ENCODE peak calls at places on chromosomes 13 and 19, in nine cellular contexts. One of them, this sample, is unnamed.

GRCh38 chr13:44210525-44210924 is 163.1 kb upstream of the SERP2 start:
- DNase-seq in stimulated activated naive B cell treated with anti-CD40 and anti-IgM and Interleukin-4, amounts not matched to agents 10 μg/mL and 1 μg/mL and 100 μg/mL, for 72 hours: no peak
- DNase-seq in T-helper 1 cell: no peak
- DNase-seq in heart left ventricle: no peak
- DNase-seq in skeletal muscle cell: no peak
- DNase-seq in AG08395: no peak
- DNase-seq in SK-MEL-5: no peak
- DNase-seq in KG1: no peak
- DNase-seq in iPS-NIHi11: no peak
- DNase-seq in this sample: no peak

GRCh38 chr13:20566424-20566916 is 487 bp upstream of the IFT88 start:
- DNase-seq in AG08395: no peak
- DNase-seq in T-helper 1 cell: no peak
- DNase-seq in SK-MEL-5: peak
- DNase-seq in heart left ventricle: no peak
- DNase-seq in stimulated activated naive B cell treated with anti-CD40 and anti-IgM and Interleukin-4, amounts not matched to agents 10 μg/mL and 1 μg/mL and 100 μg/mL, for 72 hours: no peak
- DNase-seq in skeletal muscle cell: peak
- DNase-seq in KG1: no peak
- DNase-seq in iPS-NIHi11: no peak
- DNase-seq in this sample: peak

GRCh38 chr13:114071991-114072390 is 60.4 kb downstream of the RASA3 start:
- DNase-seq in KG1: no peak
- DNase-seq in skeletal muscle cell: no peak
- DNase-seq in SK-MEL-5: no peak
- DNase-seq in T-helper 1 cell: no peak
- DNase-seq in stimulated activated naive B cell treated with anti-CD40 and anti-IgM and Interleukin-4, amounts not matched to agents 10 μg/mL and 1 μg/mL and 100 μg/mL, for 72 hours: no peak
- DNase-seq in AG08395: no peak
- DNase-seq in heart left ventricle: no peak
- DNase-seq in iPS-NIHi11: no peak
- DNase-seq in this sample: no peak

GRCh38 chr19:54448037-54448773 is 794 bp upstream of the LENG8 start:
- DNase-seq in iPS-NIHi11: peak
- DNase-seq in T-helper 1 cell: peak
- DNase-seq in AG08395: peak
- DNase-seq in SK-MEL-5: peak
- DNase-seq in KG1: peak
- DNase-seq in skeletal muscle cell: no peak
- DNase-seq in heart left ventricle: peak
- DNase-seq in stimulated activated naive B cell treated with anti-CD40 and anti-IgM and Interleukin-4, amounts not matched to agents 10 μg/mL and 1 μg/mL and 100 μg/mL, for 72 hours: no peak
- DNase-seq in this sample: no peak

GRCh38 chr13:36918246-36919060 is 1.6 kb downstream of the SMAD9 start:
- DNase-seq in AG08395: peak
- DNase-seq in KG1: no peak
- DNase-seq in SK-MEL-5: peak
- DNase-seq in skeletal muscle cell: no peak
- DNase-seq in T-helper 1 cell: no peak
- DNase-seq in heart left ventricle: no peak
- DNase-seq in stimulated activated naive B cell treated with anti-CD40 and anti-IgM and Interleukin-4, amounts not matched to agents 10 μg/mL and 1 μg/mL and 100 μg/mL, for 72 hours: no peak
- DNase-seq in iPS-NIHi11: no peak
- DNase-seq in this sample: no peak

GRCh38 chr13:94362411-94362909 is 117.0 kb downstream of the DCT start:
- DNase-seq in T-helper 1 cell: peak
- DNase-seq in KG1: peak
- DNase-seq in skeletal muscle cell: peak
- DNase-seq in SK-MEL-5: peak
- DNase-seq in heart left ventricle: peak
- DNase-seq in stimulated activated naive B cell treated with anti-CD40 and anti-IgM and Interleukin-4, amounts not matched to agents 10 μg/mL and 1 μg/mL and 100 μg/mL, for 72 hours: peak
- DNase-seq in AG08395: peak
- DNase-seq in iPS-NIHi11: peak
- DNase-seq in this sample: peak

GRCh38 chr19:42542791-42543190 is 14.5 kb upstream of the CEACAM1 start:
- DNase-seq in KG1: no peak
- DNase-seq in heart left ventricle: no peak
- DNase-seq in T-helper 1 cell: no peak
- DNase-seq in iPS-NIHi11: no peak
- DNase-seq in skeletal muscle cell: no peak
- DNase-seq in SK-MEL-5: no peak
- DNase-seq in stimulated activated naive B cell treated with anti-CD40 and anti-IgM and Interleukin-4, amounts not matched to agents 10 μg/mL and 1 μg/mL and 100 μg/mL, for 72 hours: no peak
- DNase-seq in AG08395: no peak
- DNase-seq in this sample: no peak

GRCh38 chr19:3211191-3211590 is 13.3 kb upstream of the CELF5 start:
- DNase-seq in skeletal muscle cell: no peak
- DNase-seq in KG1: no peak
- DNase-seq in heart left ventricle: no peak
- DNase-seq in SK-MEL-5: no peak
- DNase-seq in T-helper 1 cell: no peak
- DNase-seq in stimulated activated naive B cell treated with anti-CD40 and anti-IgM and Interleukin-4, amounts not matched to agents 10 μg/mL and 1 μg/mL and 100 μg/mL, for 72 hours: no peak
- DNase-seq in iPS-NIHi11: no peak
- DNase-seq in AG08395: no peak
- DNase-seq in this sample: no peak

GRCh38 chr13:23889598-23890224 is 511 bp upstream of the MIPEP start:
- DNase-seq in SK-MEL-5: peak
- DNase-seq in stimulated activated naive B cell treated with anti-CD40 and anti-IgM and Interleukin-4, amounts not matched to agents 10 μg/mL and 1 μg/mL and 100 μg/mL, for 72 hours: no peak
- DNase-seq in KG1: no peak
- DNase-seq in T-helper 1 cell: no peak
- DNase-seq in skeletal muscle cell: no peak
- DNase-seq in heart left ventricle: no peak
- DNase-seq in AG08395: peak
- DNase-seq in iPS-NIHi11: no peak
- DNase-seq in this sample: no peak

GRCh38 chr13:33244210-33244906 is 41.2 kb downstream of the STARD13 start:
- DNase-seq in iPS-NIHi11: no peak
- DNase-seq in skeletal muscle cell: no peak
- DNase-seq in heart left ventricle: no peak
- DNase-seq in SK-MEL-5: no peak
- DNase-seq in T-helper 1 cell: no peak
- DNase-seq in stimulated activated naive B cell treated with anti-CD40 and anti-IgM and Interleukin-4, amounts not matched to agents 10 μg/mL and 1 μg/mL and 100 μg/mL, for 72 hours: no peak
- DNase-seq in AG08395: no peak
- DNase-seq in KG1: no peak
- DNase-seq in this sample: no peak

GRCh38 chr13:68927387-68928026 is 1180.1 kb upstream of the ATXN8OS start:
- DNase-seq in KG1: no peak
- DNase-seq in skeletal muscle cell: peak
- DNase-seq in AG08395: no peak
- DNase-seq in SK-MEL-5: peak
- DNase-seq in T-helper 1 cell: no peak
- DNase-seq in iPS-NIHi11: peak
- DNase-seq in stimulated activated naive B cell treated with anti-CD40 and anti-IgM and Interleukin-4, amounts not matched to agents 10 μg/mL and 1 μg/mL and 100 μg/mL, for 72 hours: no peak
- DNase-seq in heart left ventricle: no peak
- DNase-seq in this sample: no peak

GRCh38 chr13:21825801-21826200 is 154.9 kb downstream of the FGF9 start:
- DNase-seq in AG08395: peak
- DNase-seq in iPS-NIHi11: no peak
- DNase-seq in KG1: no peak
- DNase-seq in heart left ventricle: no peak
- DNase-seq in SK-MEL-5: no peak
- DNase-seq in T-helper 1 cell: no peak
- DNase-seq in stimulated activated naive B cell treated with anti-CD40 and anti-IgM and Interleukin-4, amounts not matched to agents 10 μg/mL and 1 μg/mL and 100 μg/mL, for 72 hours: no peak
- DNase-seq in skeletal muscle cell: no peak
- DNase-seq in this sample: no peak

GRCh38 chr13:20544186-20544914 is 18.7 kb upstream of the CRYL1 start:
- DNase-seq in AG08395: no peak
- DNase-seq in SK-MEL-5: no peak
- DNase-seq in skeletal muscle cell: no peak
- DNase-seq in heart left ventricle: no peak
- DNase-seq in iPS-NIHi11: no peak
- DNase-seq in KG1: no peak
- DNase-seq in stimulated activated naive B cell treated with anti-CD40 and anti-IgM and Interleukin-4, amounts not matched to agents 10 μg/mL and 1 μg/mL and 100 μg/mL, for 72 hours: no peak
- DNase-seq in T-helper 1 cell: no peak
- DNase-seq in this sample: no peak

GRCh38 chr13:112253631-112254030 is 122.5 kb upstream of the SPACA7 start:
- DNase-seq in stimulated activated naive B cell treated with anti-CD40 and anti-IgM and Interleukin-4, amounts not matched to agents 10 μg/mL and 1 μg/mL and 100 μg/mL, for 72 hours: no peak
- DNase-seq in T-helper 1 cell: no peak
- DNase-seq in AG08395: no peak
- DNase-seq in iPS-NIHi11: no peak
- DNase-seq in heart left ventricle: no peak
- DNase-seq in SK-MEL-5: no peak
- DNase-seq in skeletal muscle cell: no peak
- DNase-seq in KG1: no peak
- DNase-seq in this sample: no peak

GRCh38 chr13:44218501-44219240 is 155.0 kb upstream of the SERP2 start:
- DNase-seq in iPS-NIHi11: no peak
- DNase-seq in T-helper 1 cell: no peak
- DNase-seq in heart left ventricle: peak
- DNase-seq in AG08395: no peak
- DNase-seq in KG1: no peak
- DNase-seq in SK-MEL-5: no peak
- DNase-seq in skeletal muscle cell: no peak
- DNase-seq in stimulated activated naive B cell treated with anti-CD40 and anti-IgM and Interleukin-4, amounts not matched to agents 10 μg/mL and 1 μg/mL and 100 μg/mL, for 72 hours: no peak
- DNase-seq in this sample: no peak

GRCh38 chr19:10678813-10679212 is 22.4 kb upstream of the QTRT1 start:
- DNase-seq in T-helper 1 cell: no peak
- DNase-seq in AG08395: no peak
- DNase-seq in KG1: no peak
- DNase-seq in iPS-NIHi11: no peak
- DNase-seq in stimulated activated naive B cell treated with anti-CD40 and anti-IgM and Interleukin-4, amounts not matched to agents 10 μg/mL and 1 μg/mL and 100 μg/mL, for 72 hours: no peak
- DNase-seq in SK-MEL-5: no peak
- DNase-seq in heart left ventricle: no peak
- DNase-seq in skeletal muscle cell: no peak
- DNase-seq in this sample: no peak

GRCh38 chr13:74026753-74027152 is 107.5 kb downstream of the KLF12 start:
- DNase-seq in T-helper 1 cell: peak
- DNase-seq in AG08395: no peak
- DNase-seq in skeletal muscle cell: no peak
- DNase-seq in heart left ventricle: no peak
- DNase-seq in iPS-NIHi11: peak
- DNase-seq in SK-MEL-5: peak
- DNase-seq in stimulated activated naive B cell treated with anti-CD40 and anti-IgM and Interleukin-4, amounts not matched to agents 10 μg/mL and 1 μg/mL and 100 μg/mL, for 72 hours: peak
- DNase-seq in KG1: no peak
- DNase-seq in this sample: peak

GRCh38 chr13:41864658-41865057 is 96.3 kb downstream of the VWA8 start:
- DNase-seq in skeletal muscle cell: peak
- DNase-seq in stimulated activated naive B cell treated with anti-CD40 and anti-IgM and Interleukin-4, amounts not matched to agents 10 μg/mL and 1 μg/mL and 100 μg/mL, for 72 hours: no peak
- DNase-seq in iPS-NIHi11: no peak
- DNase-seq in heart left ventricle: no peak
- DNase-seq in AG08395: no peak
- DNase-seq in T-helper 1 cell: no peak
- DNase-seq in KG1: no peak
- DNase-seq in SK-MEL-5: peak
- DNase-seq in this sample: no peak

GRCh38 chr19:35717665-35718344 is at the start of gene KMT2B:
- DNase-seq in stimulated activated naive B cell treated with anti-CD40 and anti-IgM and Interleukin-4, amounts not matched to agents 10 μg/mL and 1 μg/mL and 100 μg/mL, for 72 hours: peak
- DNase-seq in heart left ventricle: no peak
- DNase-seq in iPS-NIHi11: peak
- DNase-seq in KG1: peak
- DNase-seq in skeletal muscle cell: no peak
- DNase-seq in AG08395: peak
- DNase-seq in SK-MEL-5: no peak
- DNase-seq in T-helper 1 cell: no peak
- DNase-seq in this sample: no peak

GRCh38 chr13:79995334-79995733 is 345.6 kb downstream of the SPRY2 start:
- DNase-seq in skeletal muscle cell: peak
- DNase-seq in AG08395: peak
- DNase-seq in iPS-NIHi11: no peak
- DNase-seq in stimulated activated naive B cell treated with anti-CD40 and anti-IgM and Interleukin-4, amounts not matched to agents 10 μg/mL and 1 μg/mL and 100 μg/mL, for 72 hours: no peak
- DNase-seq in SK-MEL-5: no peak
- DNase-seq in T-helper 1 cell: no peak
- DNase-seq in heart left ventricle: no peak
- DNase-seq in KG1: no peak
- DNase-seq in this sample: no peak

GRCh38 chr19:13329766-13330165 is 176.5 kb downstream of the CACNA1A start:
- DNase-seq in skeletal muscle cell: no peak
- DNase-seq in T-helper 1 cell: no peak
- DNase-seq in heart left ventricle: no peak
- DNase-seq in SK-MEL-5: no peak
- DNase-seq in stimulated activated naive B cell treated with anti-CD40 and anti-IgM and Interleukin-4, amounts not matched to agents 10 μg/mL and 1 μg/mL and 100 μg/mL, for 72 hours: no peak
- DNase-seq in iPS-NIHi11: no peak
- DNase-seq in AG08395: no peak
- DNase-seq in KG1: no peak
- DNase-seq in this sample: no peak

GRCh38 chr13:89846890-89847585 is 1500.4 kb upstream of the MIR17HG start:
- DNase-seq in skeletal muscle cell: peak
- DNase-seq in stimulated activated naive B cell treated with anti-CD40 and anti-IgM and Interleukin-4, amounts not matched to agents 10 μg/mL and 1 μg/mL and 100 μg/mL, for 72 hours: no peak
- DNase-seq in heart left ventricle: no peak
- DNase-seq in AG08395: no peak
- DNase-seq in SK-MEL-5: no peak
- DNase-seq in KG1: no peak
- DNase-seq in iPS-NIHi11: no peak
- DNase-seq in T-helper 1 cell: no peak
- DNase-seq in this sample: no peak

GRCh38 chr19:50333737-50334617 is 4.8 kb upstream of the KCNC3 start:
- DNase-seq in stimulated activated naive B cell treated with anti-CD40 and anti-IgM and Interleukin-4, amounts not matched to agents 10 μg/mL and 1 μg/mL and 100 μg/mL, for 72 hours: no peak
- DNase-seq in AG08395: peak
- DNase-seq in SK-MEL-5: peak
- DNase-seq in KG1: no peak
- DNase-seq in T-helper 1 cell: no peak
- DNase-seq in iPS-NIHi11: peak
- DNase-seq in skeletal muscle cell: peak
- DNase-seq in heart left ventricle: peak
- DNase-seq in this sample: peak

GRCh38 chr13:22703601-22704209 is 477.1 kb upstream of the SGCG start:
- DNase-seq in heart left ventricle: no peak
- DNase-seq in AG08395: no peak
- DNase-seq in SK-MEL-5: peak
- DNase-seq in KG1: no peak
- DNase-seq in stimulated activated naive B cell treated with anti-CD40 and anti-IgM and Interleukin-4, amounts not matched to agents 10 μg/mL and 1 μg/mL and 100 μg/mL, for 72 hours: no peak
- DNase-seq in T-helper 1 cell: no peak
- DNase-seq in skeletal muscle cell: peak
- DNase-seq in iPS-NIHi11: peak
- DNase-seq in this sample: no peak

GRCh38 chr19:33677745-33678426 is 56.1 kb downstream of the CHST8 start:
- DNase-seq in iPS-NIHi11: peak
- DNase-seq in KG1: no peak
- DNase-seq in heart left ventricle: no peak
- DNase-seq in SK-MEL-5: no peak
- DNase-seq in AG08395: no peak
- DNase-seq in skeletal muscle cell: no peak
- DNase-seq in stimulated activated naive B cell treated with anti-CD40 and anti-IgM and Interleukin-4, amounts not matched to agents 10 μg/mL and 1 μg/mL and 100 μg/mL, for 72 hours: no peak
- DNase-seq in T-helper 1 cell: no peak
- DNase-seq in this sample: no peak

GRCh38 chr19:45075215-45076028 is 856 bp downstream of the ZNF296 start:
- DNase-seq in SK-MEL-5: no peak
- DNase-seq in iPS-NIHi11: peak
- DNase-seq in AG08395: peak
- DNase-seq in stimulated activated naive B cell treated with anti-CD40 and anti-IgM and Interleukin-4, amounts not matched to agents 10 μg/mL and 1 μg/mL and 100 μg/mL, for 72 hours: peak
- DNase-seq in skeletal muscle cell: no peak
- DNase-seq in T-helper 1 cell: peak
- DNase-seq in heart left ventricle: peak
- DNase-seq in KG1: peak
- DNase-seq in this sample: no peak

GRCh38 chr13:113849981-113850721 is 13.7 kb downstream of the GAS6 start:
- DNase-seq in stimulated activated naive B cell treated with anti-CD40 and anti-IgM and Interleukin-4, amounts not matched to agents 10 μg/mL and 1 μg/mL and 100 μg/mL, for 72 hours: no peak
- DNase-seq in AG08395: no peak
- DNase-seq in iPS-NIHi11: no peak
- DNase-seq in heart left ventricle: no peak
- DNase-seq in SK-MEL-5: no peak
- DNase-seq in T-helper 1 cell: no peak
- DNase-seq in KG1: no peak
- DNase-seq in skeletal muscle cell: no peak
- DNase-seq in this sample: no peak

GRCh38 chr19:40750285-40751064 is at the start of gene ACTMAP:
- DNase-seq in stimulated activated naive B cell treated with anti-CD40 and anti-IgM and Interleukin-4, amounts not matched to agents 10 μg/mL and 1 μg/mL and 100 μg/mL, for 72 hours: peak
- DNase-seq in skeletal muscle cell: peak
- DNase-seq in AG08395: peak
- DNase-seq in iPS-NIHi11: peak
- DNase-seq in KG1: peak
- DNase-seq in heart left ventricle: peak
- DNase-seq in T-helper 1 cell: peak
- DNase-seq in SK-MEL-5: peak
- DNase-seq in this sample: peak

GRCh38 chr19:53892301-53892980 is 10.4 kb downstream of the PRKCG start:
- DNase-seq in AG08395: no peak
- DNase-seq in T-helper 1 cell: no peak
- DNase-seq in stimulated activated naive B cell treated with anti-CD40 and anti-IgM and Interleukin-4, amounts not matched to agents 10 μg/mL and 1 μg/mL and 100 μg/mL, for 72 hours: no peak
- DNase-seq in KG1: no peak
- DNase-seq in heart left ventricle: no peak
- DNase-seq in SK-MEL-5: no peak
- DNase-seq in iPS-NIHi11: no peak
- DNase-seq in skeletal muscle cell: no peak
- DNase-seq in this sample: no peak

GRCh38 chr19:32702010-32702409 is 10.4 kb downstream of the NUDT19 start:
- DNase-seq in iPS-NIHi11: no peak
- DNase-seq in heart left ventricle: no peak
- DNase-seq in skeletal muscle cell: no peak
- DNase-seq in AG08395: no peak
- DNase-seq in KG1: no peak
- DNase-seq in T-helper 1 cell: no peak
- DNase-seq in SK-MEL-5: no peak
- DNase-seq in stimulated activated naive B cell treated with anti-CD40 and anti-IgM and Interleukin-4, amounts not matched to agents 10 μg/mL and 1 μg/mL and 100 μg/mL, for 72 hours: no peak
- DNase-seq in this sample: no peak

GRCh38 chr13:44158741-44159632 is 214.6 kb upstream of the SERP2 start:
- DNase-seq in stimulated activated naive B cell treated with anti-CD40 and anti-IgM and Interleukin-4, amounts not matched to agents 10 μg/mL and 1 μg/mL and 100 μg/mL, for 72 hours: no peak
- DNase-seq in KG1: no peak
- DNase-seq in skeletal muscle cell: no peak
- DNase-seq in AG08395: no peak
- DNase-seq in SK-MEL-5: no peak
- DNase-seq in iPS-NIHi11: no peak
- DNase-seq in T-helper 1 cell: no peak
- DNase-seq in heart left ventricle: no peak
- DNase-seq in this sample: no peak